ENCODE peak calls at places on chromosomes 5 and 9, in ten cellular contexts. G is GM18507; T is stimulated activated CD4-positive, alpha-beta T cell treated with anti-CD3 and anti-CD28 coated beads, Interleukin-1b, Interleukin-23, amount 100 ng/mL, for 24 hours; F is pancreas; O is NCI-H774; B is HS-27A; H is activated CD8-positive, alpha-beta memory T cell treated with anti-CD3 and anti-CD28 coated beads, Interleukin-2, amount 10 ng/mL, durations not matched to agents 7 days and 5 days; M is dermis blood vessel endothelial cell; Q is GM23338; J is epithelial cell of esophagus. P is an unnamed sample.

GRCh38 chr9:114653556-114654159 is 3.9 kb downstream of the TEX53 start:
- DNase-seq in G (peak), T (peak), F (no peak), O (peak), B (peak), H (peak), M (peak), Q (peak), J (peak), P (peak)

GRCh38 chr5:80068237-80068636 is 33.1 kb downstream of the THBS4 start:
- DNase-seq in G (no peak), T (no peak), F (no peak), O (no peak), B (no peak), H (no peak), M (no peak), Q (no peak), J (no peak), P (no peak)

GRCh38 chr9:123425836-123426365 is 69.9 kb downstream of the CRB2 start:
- DNase-seq in G (no peak), T (no peak), F (no peak), O (no peak), B (no peak), H (no peak), M (no peak), Q (no peak), J (no peak), P (no peak)

GRCh38 chr5:160556886-160557285 is 135.2 kb downstream of the PTTG1 start:
- DNase-seq in G (no peak), T (no peak), F (no peak), O (no peak), B (no peak), H (no peak), M (no peak), Q (no peak), J (peak), P (peak)

GRCh38 chr5:138459311-138459710 is 6.0 kb upstream of the EGR1 start:
- DNase-seq in G (no peak), T (peak), F (no peak), O (no peak), B (no peak), H (peak), M (peak), Q (no peak), J (no peak), P (no peak)

GRCh38 chr5:175686826-175687225 is 29.0 kb downstream of the HRH2 start:
- DNase-seq in G (no peak), T (no peak), F (no peak), O (no peak), B (no peak), H (no peak), M (no peak), Q (no peak), J (no peak), P (no peak)

GRCh38 chr9:84230355-84231136 is 110.0 kb downstream of the SLC28A3 start:
- DNase-seq in G (no peak), T (no peak), F (no peak), O (no peak), B (no peak), H (no peak), M (no peak), Q (no peak), J (no peak), P (peak)

GRCh38 chr5:38601843-38602424 is 45.5 kb upstream of the LIFR start:
- DNase-seq in G (no peak), T (no peak), F (no peak), O (no peak), B (no peak), H (no peak), M (peak), Q (no peak), J (peak), P (peak)

GRCh38 chr5:105330185-105330584 is 1767.6 kb upstream of the NUDT12 start:
- DNase-seq in G (no peak), T (no peak), F (no peak), O (no peak), B (no peak), H (no peak), M (no peak), Q (no peak), J (no peak), P (no peak)

GRCh38 chr9:1050125-1050895 is at the start of gene DMRT2:
- DNase-seq in G (no peak), T (no peak), F (peak), O (peak), B (no peak), H (no peak), M (peak), Q (peak), J (peak), P (peak)

GRCh38 chr5:171595801-171596231 is 176.4 kb downstream of the FGF18 start:
- DNase-seq in G (no peak), T (no peak), F (no peak), O (no peak), B (no peak), H (no peak), M (peak), Q (no peak), J (peak), P (peak)

GRCh38 chr5:171479776-171480125 is 60.3 kb downstream of the FGF18 start:
- DNase-seq in G (no peak), T (no peak), F (no peak), O (no peak), B (no peak), H (no peak), M (no peak), Q (no peak), J (no peak), P (no peak)

GRCh38 chr9:85723220-85723619 is 18.5 kb downstream of the AGTPBP1 start:
- DNase-seq in G (no peak), T (peak), F (no peak), O (no peak), B (no peak), H (peak), M (no peak), Q (peak), J (peak), P (no peak)

GRCh38 chr5:16964821-16965220 is 28.7 kb upstream of the MYO10 start:
- DNase-seq in G (no peak), T (no peak), F (no peak), O (no peak), B (no peak), H (no peak), M (no peak), Q (no peak), J (no peak), P (no peak)

GRCh38 chr5:17429353-17429752 is 68.7 kb upstream of the TAF11L2 start:
- DNase-seq in G (no peak), T (no peak), F (no peak), O (no peak), B (no peak), H (no peak), M (no peak), Q (no peak), J (peak), P (no peak)

GRCh38 chr5:82011761-82012160 is 39.9 kb downstream of the ATG10 start:
- DNase-seq in G (no peak), T (no peak), F (no peak), O (no peak), B (no peak), H (no peak), M (no peak), Q (no peak), J (peak), P (peak)

GRCh38 chr5:94471496-94471895 is 146.9 kb downstream of the KIAA0825 start:
- DNase-seq in G (no peak), T (no peak), F (no peak), O (no peak), B (no peak), H (no peak), M (peak), Q (no peak), J (no peak), P (no peak)

GRCh38 chr9:132853482-132853881 is 24.6 kb downstream of the AK8 start:
- DNase-seq in G (no peak), T (no peak), F (no peak), O (no peak), B (no peak), H (no peak), M (no peak), Q (no peak), J (no peak), P (no peak)

GRCh38 chr5:68529581-68529980 is 314.0 kb downstream of the PIK3R1 start:
- DNase-seq in G (no peak), T (no peak), F (no peak), O (no peak), B (no peak), H (no peak), M (peak), Q (no peak), J (no peak), P (peak)

GRCh38 chr9:69325409-69326212 is 596 bp downstream of the ENTREP1 start:
- DNase-seq in G (no peak), T (no peak), F (peak), O (no peak), B (no peak), H (no peak), M (peak), Q (peak), J (peak), P (no peak)

GRCh38 chr5:173920024-173920753 is 32.0 kb downstream of the CPEB4 start:
- DNase-seq in G (no peak), T (no peak), F (no peak), O (no peak), B (no peak), H (no peak), M (peak), Q (no peak), J (no peak), P (peak)

GRCh38 chr5:88251048-88251711 is 17.5 kb downstream of the TMEM161B start:
- DNase-seq in G (no peak), T (no peak), F (no peak), O (no peak), B (no peak), H (peak), M (no peak), Q (no peak), J (no peak), P (peak)